ENCODE peak calls at places on chromosomes 3 and 15, in nine cellular contexts. One of them, this sample, is unnamed.

GRCh38 chr3:71057526-71057894 is 526.0 kb downstream of the FOXP1 start:
- DNase-seq in NCI-H748 treated with DMSO at 0.1 percent for 48 hours: peak
- DNase-seq in HCEC 1CT: peak
- DNase-seq in A549: no peak
- DNase-seq in foreskin keratinocyte: peak
- DNase-seq in GM18507: no peak
- DNase-seq in kidney glomerular epithelial cell: no peak
- DNase-seq in neural progenitor cell: no peak
- DNase-seq in M059J: no peak
- DNase-seq in this sample: no peak

GRCh38 chr15:92781925-92782453 is 118.1 kb upstream of the CHD2 start:
- DNase-seq in HCEC 1CT: no peak
- DNase-seq in A549: no peak
- DNase-seq in kidney glomerular epithelial cell: no peak
- DNase-seq in neural progenitor cell: no peak
- DNase-seq in GM18507: no peak
- DNase-seq in M059J: no peak
- DNase-seq in NCI-H748 treated with DMSO at 0.1 percent for 48 hours: no peak
- DNase-seq in foreskin keratinocyte: no peak
- DNase-seq in this sample: no peak

GRCh38 chr3:119944091-119944490 is 150.2 kb downstream of the GSK3B start:
- DNase-seq in NCI-H748 treated with DMSO at 0.1 percent for 48 hours: no peak
- DNase-seq in A549: no peak
- DNase-seq in M059J: peak
- DNase-seq in foreskin keratinocyte: no peak
- DNase-seq in HCEC 1CT: no peak
- DNase-seq in neural progenitor cell: no peak
- DNase-seq in kidney glomerular epithelial cell: no peak
- DNase-seq in GM18507: peak
- DNase-seq in this sample: no peak

GRCh38 chr15:84671211-84671610 is 13.2 kb upstream of the NMB start:
- DNase-seq in M059J: peak
- DNase-seq in NCI-H748 treated with DMSO at 0.1 percent for 48 hours: no peak
- DNase-seq in foreskin keratinocyte: no peak
- DNase-seq in GM18507: no peak
- DNase-seq in neural progenitor cell: no peak
- DNase-seq in kidney glomerular epithelial cell: peak
- DNase-seq in A549: no peak
- DNase-seq in HCEC 1CT: peak
- DNase-seq in this sample: no peak

GRCh38 chr3:128317101-128317697 is 149.5 kb downstream of the DNAJB8 start:
- DNase-seq in kidney glomerular epithelial cell: no peak
- DNase-seq in GM18507: no peak
- DNase-seq in NCI-H748 treated with DMSO at 0.1 percent for 48 hours: no peak
- DNase-seq in neural progenitor cell: no peak
- DNase-seq in HCEC 1CT: no peak
- DNase-seq in M059J: no peak
- DNase-seq in A549: no peak
- DNase-seq in foreskin keratinocyte: no peak
- DNase-seq in this sample: no peak

GRCh38 chr15:48696627-48697312 is 51.3 kb upstream of the FBN1 start:
- DNase-seq in A549: no peak
- DNase-seq in foreskin keratinocyte: peak
- DNase-seq in NCI-H748 treated with DMSO at 0.1 percent for 48 hours: no peak
- DNase-seq in HCEC 1CT: peak
- DNase-seq in kidney glomerular epithelial cell: no peak
- DNase-seq in GM18507: no peak
- DNase-seq in M059J: peak
- DNase-seq in neural progenitor cell: no peak
- DNase-seq in this sample: no peak

GRCh38 chr3:25572919-25573385 is 91.8 kb downstream of the TOP2B start:
- DNase-seq in foreskin keratinocyte: no peak
- DNase-seq in neural progenitor cell: no peak
- DNase-seq in GM18507: no peak
- DNase-seq in kidney glomerular epithelial cell: no peak
- DNase-seq in NCI-H748 treated with DMSO at 0.1 percent for 48 hours: no peak
- DNase-seq in A549: no peak
- DNase-seq in HCEC 1CT: peak
- DNase-seq in M059J: peak
- DNase-seq in this sample: no peak

GRCh38 chr3:102444101-102444500 is 9.3 kb downstream of the ZPLD1 start:
- DNase-seq in neural progenitor cell: no peak
- DNase-seq in foreskin keratinocyte: no peak
- DNase-seq in A549: no peak
- DNase-seq in GM18507: no peak
- DNase-seq in M059J: no peak
- DNase-seq in HCEC 1CT: peak
- DNase-seq in kidney glomerular epithelial cell: no peak
- DNase-seq in NCI-H748 treated with DMSO at 0.1 percent for 48 hours: no peak
- DNase-seq in this sample: no peak

GRCh38 chr15:42608110-42608531 is 32.7 kb downstream of the STARD9 start:
- DNase-seq in foreskin keratinocyte: no peak
- DNase-seq in GM18507: no peak
- DNase-seq in M059J: peak
- DNase-seq in HCEC 1CT: no peak
- DNase-seq in A549: no peak
- DNase-seq in neural progenitor cell: no peak
- DNase-seq in kidney glomerular epithelial cell: no peak
- DNase-seq in NCI-H748 treated with DMSO at 0.1 percent for 48 hours: no peak
- DNase-seq in this sample: no peak

GRCh38 chr15:55407631-55407948 is 569 bp downstream of the CCPG1 start:
- DNase-seq in neural progenitor cell: peak
- DNase-seq in kidney glomerular epithelial cell: peak
- DNase-seq in GM18507: no peak
- DNase-seq in NCI-H748 treated with DMSO at 0.1 percent for 48 hours: peak
- DNase-seq in M059J: no peak
- DNase-seq in A549: peak
- DNase-seq in HCEC 1CT: peak
- DNase-seq in foreskin keratinocyte: no peak
- DNase-seq in this sample: peak

This sample was measured in NCI-H1436.